ENCODE peak calls at places on chromosomes 12 and 14, in eight cellular contexts. C, B, S, D, Y, I, V and A are unnamed samples.

GRCh38 chr12:64618953-64619590 is 8.8 kb downstream of the RASSF3 start:
- DNase-seq in C (peak), B (no peak), S (no peak), D (no peak), Y (no peak), I (peak), V (no peak), A (no peak)

GRCh38 chr12:67937822-67938221 is 51.4 kb upstream of the IFNG-AS1 start:
- DNase-seq in C (no peak), B (no peak), S (no peak), D (no peak), Y (no peak), I (no peak), V (no peak), A (no peak)

GRCh38 chr12:122079532-122080081 is 1.1 kb downstream of the MLXIP start:
- DNase-seq in C (no peak), B (no peak), S (no peak), D (no peak), Y (no peak), I (no peak), V (no peak), A (no peak)

GRCh38 chr12:88431245-88431644 is 149.0 kb downstream of the KITLG start:
- DNase-seq in C (no peak), B (no peak), S (no peak), D (no peak), Y (no peak), I (no peak), V (no peak), A (no peak)

GRCh38 chr14:35898217-35898775 is 72.2 kb downstream of the BRMS1L start:
- DNase-seq in C (no peak), B (no peak), S (no peak), D (no peak), Y (no peak), I (no peak), V (no peak), A (no peak)

GRCh38 chr12:89768586-89769482 is 60.2 kb upstream of the ATP2B1 start:
- DNase-seq in C (peak), B (peak), S (no peak), D (no peak), Y (no peak), I (peak), V (no peak), A (no peak)

GRCh38 chr14:30608533-30609006 is 13.5 kb upstream of the SCFD1 start:
- DNase-seq in C (peak), B (peak), S (no peak), D (no peak), Y (no peak), I (peak), V (no peak), A (no peak)

GRCh38 chr12:124537525-124538193 is 29.8 kb downstream of the NCOR2 start:
- DNase-seq in C (no peak), B (no peak), S (no peak), D (no peak), Y (no peak), I (no peak), V (no peak), A (no peak)

GRCh38 chr14:98293527-98293926 is 978.5 kb downstream of the BCL11B start:
- DNase-seq in C (no peak), B (no peak), S (no peak), D (no peak), Y (no peak), I (peak), V (no peak), A (no peak)

GRCh38 chr14:22320353-22320733 is 268.7 kb downstream of the DAD1 start:
- DNase-seq in C (peak), B (no peak), S (no peak), D (no peak), Y (no peak), I (no peak), V (no peak), A (no peak)

GRCh38 chr14:69288001-69288771 is 28.2 kb downstream of the GALNT16 start:
- DNase-seq in C (peak), B (peak), S (no peak), D (peak), Y (peak), I (peak), V (no peak), A (no peak)

GRCh38 chr12:128802756-128803155 is 21.0 kb downstream of the SLC15A4 start:
- DNase-seq in C (no peak), B (no peak), S (no peak), D (no peak), Y (no peak), I (no peak), V (no peak), A (no peak)

GRCh38 chr12:59113831-59114273 is 193.5 kb upstream of the LRIG3 start:
- DNase-seq in C (peak), B (peak), S (no peak), D (peak), Y (peak), I (peak), V (no peak), A (peak)

GRCh38 chr12:76669981-76670380 is 93.9 kb upstream of the ZDHHC17 start:
- DNase-seq in C (no peak), B (no peak), S (no peak), D (no peak), Y (no peak), I (no peak), V (no peak), A (no peak)

GRCh38 chr12:124364543-124364942 is 69.7 kb downstream of the RFLNA start:
- DNase-seq in C (no peak), B (no peak), S (no peak), D (no peak), Y (no peak), I (no peak), V (no peak), A (no peak)

GRCh38 chr12:13505636-13506035 is 309.1 kb downstream of the EMP1 start:
- DNase-seq in C (no peak), B (no peak), S (no peak), D (no peak), Y (no peak), I (no peak), V (no peak), A (no peak)

GRCh38 chr14:102215071-102215470 is 75.4 kb downstream of the WDR20 start:
- DNase-seq in C (peak), B (no peak), S (no peak), D (peak), Y (peak), I (peak), V (no peak), A (no peak)

GRCh38 chr14:55579724-55580400 is at the start of gene KTN1:
- DNase-seq in C (peak), B (peak), S (peak), D (peak), Y (peak), I (peak), V (peak), A (peak)

GRCh38 chr12:110577717-110578521 is 5.2 kb downstream of the PPTC7 start:
- DNase-seq in C (peak), B (peak), S (no peak), D (no peak), Y (no peak), I (peak), V (no peak), A (no peak)

GRCh38 chr14:43232261-43232660 is 1274.8 kb downstream of the FSCB start:
- DNase-seq in C (no peak), B (no peak), S (no peak), D (no peak), Y (no peak), I (no peak), V (no peak), A (no peak)

GRCh38 chr14:82432531-82432930 is 898.9 kb upstream of the SEL1L start:
- DNase-seq in C (no peak), B (no peak), S (no peak), D (no peak), Y (no peak), I (no peak), V (no peak), A (no peak)

GRCh38 chr12:53530056-53530455 is 22.8 kb upstream of the NPFF start:
- DNase-seq in C (no peak), B (no peak), S (no peak), D (no peak), Y (no peak), I (no peak), V (no peak), A (no peak)

GRCh38 chr12:124694846-124695497 is 127.6 kb upstream of the NCOR2 start:
- DNase-seq in C (no peak), B (peak), S (no peak), D (peak), Y (no peak), I (peak), V (no peak), A (no peak)

GRCh38 chr12:623172-623864 is 39.9 kb downstream of the NINJ2 start:
- DNase-seq in C (no peak), B (no peak), S (no peak), D (no peak), Y (no peak), I (no peak), V (no peak), A (no peak)